ENCODE peak calls at places on chromosomes 6 and 20, in six cellular contexts. J is smooth muscle cell of the brain vasculature, A is AG04450, G is left colon, P is ACHN, Z is pancreas. V is an unnamed sample.

GRCh38 chr6:158819213-158819976 is at the start of gene EZR:
- DNase-seq in P (peak), Z (peak), J (no peak), G (peak), A (no peak), V (no peak)

GRCh38 chr6:7559651-7560385 is 18.3 kb downstream of the DSP start:
- DNase-seq in J (no peak), A (no peak), G (no peak), P (no peak), Z (no peak), V (no peak)

GRCh38 chr6:45566882-45567281 is 189.1 kb upstream of the SUPT3H start:
- DNase-seq in P (peak), G (peak), Z (no peak), A (no peak), J (no peak), V (no peak)

GRCh38 chr6:45419574-45420082 is 41.9 kb upstream of the SUPT3H start:
- DNase-seq in Z (peak), G (peak), J (no peak), P (peak), A (no peak), V (no peak)

GRCh38 chr20:63067721-63068560 is 61.2 kb upstream of the BHLHE23 start:
- DNase-seq in Z (no peak), A (no peak), P (no peak), G (no peak), J (no peak), V (no peak)

GRCh38 chr6:32529697-32530429 is at the start of gene HLA-DRB5:
- DNase-seq in A (no peak), P (peak), Z (peak), G (no peak), J (no peak), V (no peak)

GRCh38 chr6:127496471-127496870 is 22.7 kb downstream of the MTCL3 start:
- DNase-seq in A (no peak), J (no peak), G (no peak), Z (no peak), P (no peak), V (no peak)

GRCh38 chr6:75893058-75893775 is 144.2 kb downstream of the MYO6 start:
- DNase-seq in P (peak), G (no peak), Z (no peak), A (peak), J (peak), V (peak)

GRCh38 chr20:10758446-10758845 is 84.6 kb upstream of the JAG1 start:
- DNase-seq in Z (no peak), A (no peak), P (no peak), J (no peak), G (no peak), V (no peak)

GRCh38 chr6:99016355-99016754 is 68.6 kb upstream of the FBXL4 start:
- DNase-seq in J (no peak), Z (no peak), P (peak), A (no peak), G (no peak), V (no peak)

GRCh38 chr6:169719117-169719516 is 5.2 kb downstream of the PHF10 start:
- DNase-seq in Z (no peak), P (no peak), G (no peak), J (no peak), A (no peak), V (no peak)

GRCh38 chr6:119078449-119079287 is at the start of gene FAM184A:
- DNase-seq in A (no peak), Z (peak), J (no peak), P (peak), G (peak), V (no peak)

GRCh38 chr20:25341716-25342680 is 48.6 kb downstream of the ABHD12 start:
- DNase-seq in G (no peak), P (no peak), A (no peak), Z (no peak), J (no peak), V (peak)

GRCh38 chr6:127349980-127350379 is 6.6 kb upstream of the ECHDC1 start:
- DNase-seq in G (no peak), P (no peak), A (no peak), J (no peak), Z (no peak), V (no peak)